ENCODE peak calls at places on chromosomes 7 and 10, in five cellular contexts. I is memory B cell; G is stimulated activated CD4-positive, alpha-beta T cell treated with anti-CD3 and anti-CD28 coated beads, Interleukin-1b, Interleukin-23, amount 100 ng/mL, for 48 hours; Z is left ventricle myocardium inferior; M is A172. T is an unnamed sample.

GRCh38 chr10:35216303-35216905 is 89.8 kb downstream of the CREM start:
- DNase-seq in I (no peak), Z (peak), G (peak), M (peak), T (no peak)

GRCh38 chr10:51642591-51642990 is 56.8 kb downstream of the CSTF2T start:
- DNase-seq in M (no peak), Z (no peak), G (no peak), I (no peak), T (no peak)

GRCh38 chr7:135074096-135074495 is 73.8 kb upstream of the TMEM140 start:
- DNase-seq in Z (no peak), M (no peak), G (no peak), I (no peak), T (no peak)

GRCh38 chr7:4158406-4158805 is 523.7 kb upstream of the FOXK1 start:
- DNase-seq in G (no peak), I (no peak), Z (no peak), M (no peak), T (no peak)

GRCh38 chr7:18151419-18151818 is 123.8 kb upstream of the PRPS1L1 start:
- DNase-seq in G (no peak), M (peak), I (no peak), Z (no peak), T (no peak)

GRCh38 chr10:35532141-35532540 is 73.0 kb upstream of the GJD4 start:
- DNase-seq in G (no peak), M (no peak), I (no peak), Z (no peak), T (no peak)

GRCh38 chr10:78295242-78295641 is 261.6 kb downstream of the RPS24 start:
- DNase-seq in I (no peak), Z (no peak), G (no peak), M (no peak), T (no peak)

GRCh38 chr7:30238721-30239441 is 45.5 kb upstream of the ZNRF2 start:
- DNase-seq in Z (peak), G (peak), I (peak), M (peak), T (peak)

GRCh38 chr7:129940329-129940728 is 12.4 kb downstream of the UBE2H start:
- DNase-seq in G (no peak), Z (no peak), I (no peak), M (no peak), T (no peak)

GRCh38 chr10:114767589-114768393 is 53.8 kb upstream of the FHIP2A start:
- DNase-seq in Z (peak), M (no peak), G (no peak), I (no peak), T (no peak)

GRCh38 chr7:12943781-12944180 is 256.3 kb downstream of the ARL4A start:
- DNase-seq in G (no peak), M (no peak), I (no peak), Z (no peak), T (no peak)

GRCh38 chr10:69225681-69226080 is 5.5 kb downstream of the HKDC1 start:
- DNase-seq in Z (no peak), M (no peak), G (no peak), I (no peak), T (no peak)

GRCh38 chr7:26202019-26202985 is 757 bp downstream of the CBX3 start:
- DNase-seq in I (peak), M (peak), Z (peak), G (peak), T (peak)

GRCh38 chr7:79157281-79157680 is 296.2 kb downstream of the MAGI2 start:
- DNase-seq in Z (no peak), G (no peak), I (no peak), M (no peak), T (no peak)

GRCh38 chr10:87105725-87106124 is 10.7 kb downstream of the SHLD2 start:
- DNase-seq in I (no peak), M (no peak), G (no peak), Z (no peak), T (no peak)

GRCh38 chr10:77500754-77501151 is 136.9 kb downstream of the KCNMA1 start:
- DNase-seq in Z (no peak), I (no peak), G (no peak), M (peak), T (no peak)

GRCh38 chr7:16697507-16698199 is 51.7 kb downstream of the BZW2 start:
- DNase-seq in M (peak), G (no peak), Z (no peak), I (no peak), T (no peak)

GRCh38 chr10:4051408-4052151 is 266.6 kb upstream of the KLF6 start:
- DNase-seq in Z (no peak), I (no peak), M (no peak), G (no peak), T (no peak)

GRCh38 chr10:73886625-73887024 is 12.3 kb upstream of the CAMK2G start:
- DNase-seq in Z (no peak), M (no peak), G (no peak), I (no peak), T (peak)

GRCh38 chr7:152464312-152465117 is 28.7 kb upstream of the KMT2C start:
- DNase-seq in Z (peak), M (peak), I (no peak), G (peak), T (peak)

GRCh38 chr7:116512524-116513188 is 12.2 kb upstream of the CAV1 start:
- DNase-seq in M (peak), I (no peak), G (no peak), Z (no peak), T (no peak)

GRCh38 chr7:147524726-147525245 is 1065.8 kb upstream of the C7orf33 start:
- DNase-seq in M (no peak), G (no peak), Z (no peak), I (no peak), T (no peak)

GRCh38 chr7:157577061-157577460 is 240.3 kb downstream of the DNAJB6 start:
- DNase-seq in I (no peak), Z (no peak), M (no peak), G (no peak), T (peak)

GRCh38 chr7:80159802-80160201 is 25.2 kb downstream of the GNAI1 start:
- DNase-seq in G (no peak), M (no peak), I (no peak), Z (no peak), T (no peak)

GRCh38 chr7:142391191-142391992 is 133.5 kb upstream of the PRSS58 start:
- DNase-seq in M (no peak), Z (no peak), G (peak), I (no peak), T (no peak)